ENCODE peak calls at places on chromosome 10, in seven cellular contexts. D, R, K, O, C, T and M are unnamed samples.

GRCh38 chr10:18647945-18648344 is 3.4 kb downstream of the NSUN6 start:
- DNase-seq in D (no peak), K (no peak), T (no peak), C (no peak), O (no peak), R (no peak), M (no peak)

GRCh38 chr10:74967850-74968620 is 141.6 kb downstream of the KAT6B start:
- DNase-seq in C (peak), O (no peak), D (no peak), R (no peak), T (no peak), K (no peak), M (no peak)

GRCh38 chr10:7417103-7417623 is 6.3 kb upstream of the SFMBT2 start:
- DNase-seq in D (no peak), K (no peak), C (no peak), T (peak), R (peak), O (no peak), M (peak)

GRCh38 chr10:92891885-92892705 is 43.8 kb downstream of the EXOC6 start:
- DNase-seq in K (peak), D (no peak), C (no peak), T (peak), R (peak), O (no peak), M (peak)

GRCh38 chr10:4532976-4533375 is 293.0 kb upstream of the AKR1E2 start:
- DNase-seq in C (no peak), D (no peak), R (no peak), T (no peak), O (no peak), K (no peak), M (no peak)

GRCh38 chr10:69634759-69635425 is 4.8 kb downstream of the FAM241B start:
- DNase-seq in O (no peak), R (no peak), C (no peak), D (no peak), K (no peak), T (no peak), M (no peak)

GRCh38 chr10:3803884-3804741 is 19.1 kb upstream of the KLF6 start:
- DNase-seq in D (peak), C (no peak), K (no peak), R (no peak), O (peak), T (no peak), M (no peak)

GRCh38 chr10:47044741-47045140 is 133.5 kb downstream of the PTPN20 start:
- DNase-seq in T (no peak), K (peak), R (no peak), D (no peak), C (no peak), O (no peak), M (no peak)

GRCh38 chr10:110492069-110492782 is 5.5 kb upstream of the DUSP5 start:
- DNase-seq in O (no peak), K (no peak), R (no peak), T (no peak), D (no peak), C (no peak), M (no peak)

GRCh38 chr10:110425684-110426293 is 71.9 kb upstream of the DUSP5 start:
- DNase-seq in D (peak), K (no peak), C (no peak), R (peak), O (no peak), T (no peak), M (peak)

GRCh38 chr10:30433286-30433778 is 652 bp upstream of the MAP3K8 start:
- DNase-seq in O (no peak), D (peak), C (peak), K (peak), T (no peak), R (peak), M (peak)

GRCh38 chr10:74145133-74145532 is 5.5 kb downstream of the AP3M1 start:
- DNase-seq in C (no peak), O (no peak), D (no peak), T (peak), R (peak), K (no peak), M (peak)

GRCh38 chr10:34580643-34581042 is 234.5 kb downstream of the PARD3 start:
- DNase-seq in O (no peak), K (no peak), T (no peak), D (no peak), R (peak), C (no peak), M (no peak)

GRCh38 chr10:24552346-24553016 is 171.2 kb downstream of the ARHGAP21 start:
- DNase-seq in O (no peak), D (peak), K (peak), R (no peak), T (no peak), C (no peak), M (no peak)

GRCh38 chr10:48498940-48499510 is 105.8 kb downstream of the ARHGAP22 start:
- DNase-seq in O (no peak), K (no peak), D (no peak), R (no peak), T (no peak), C (no peak), M (no peak)

GRCh38 chr10:118218562-118218961 is 123.6 kb downstream of the FAM204A start:
- DNase-seq in T (no peak), O (no peak), C (no peak), D (no peak), K (no peak), R (no peak), M (no peak)

GRCh38 chr10:90414926-90415325 is 442.9 kb downstream of the HTR7 start:
- DNase-seq in R (no peak), O (no peak), T (no peak), K (no peak), D (no peak), C (no peak), M (no peak)

GRCh38 chr10:69506834-69507643 is 55.8 kb downstream of the TSPAN15 start:
- DNase-seq in K (no peak), D (no peak), O (no peak), T (no peak), R (no peak), C (no peak), M (no peak)

GRCh38 chr10:88012627-88013026 is 149.2 kb downstream of the PTEN start:
- DNase-seq in D (no peak), O (no peak), R (peak), K (no peak), T (no peak), C (peak), M (peak)

GRCh38 chr10:24465124-24465874 is 256.4 kb downstream of the KIAA1217 start:
- DNase-seq in K (no peak), C (no peak), O (no peak), R (peak), T (peak), D (no peak), M (peak)

GRCh38 chr10:94074462-94074861 is 80.7 kb downstream of the PLCE1 start:
- DNase-seq in D (no peak), O (no peak), T (no peak), K (no peak), C (no peak), R (no peak), M (no peak)

GRCh38 chr10:101829561-101830315 is 11.5 kb upstream of the OGA start:
- DNase-seq in O (peak), T (no peak), R (no peak), D (peak), K (peak), C (no peak), M (peak)

GRCh38 chr10:105757302-105757701 is 1116.2 kb downstream of the SORCS3 start:
- DNase-seq in O (no peak), C (no peak), D (no peak), T (no peak), R (no peak), K (no peak), M (no peak)

GRCh38 chr10:89206402-89207180 is 526 bp downstream of the CH25H start:
- DNase-seq in R (no peak), K (peak), C (no peak), D (peak), T (no peak), O (no peak), M (peak)

GRCh38 chr10:12975266-12975665 is 26.2 kb downstream of the CCDC3 start:
- DNase-seq in C (no peak), R (no peak), T (no peak), K (no peak), O (no peak), D (no peak), M (no peak)

GRCh38 chr10:25296324-25296723 is 121.5 kb downstream of the GPR158 start:
- DNase-seq in C (no peak), T (no peak), K (no peak), R (no peak), O (no peak), D (no peak), M (no peak)

GRCh38 chr10:94005050-94005449 is 11.3 kb downstream of the PLCE1 start:
- DNase-seq in D (no peak), C (no peak), R (no peak), O (no peak), T (no peak), K (no peak), M (no peak)

GRCh38 chr10:126798649-126799048 is 106.6 kb upstream of the DOCK1 start:
- DNase-seq in O (no peak), R (no peak), C (no peak), T (peak), K (no peak), D (no peak), M (no peak)

GRCh38 chr10:99329238-99329890 is at the start of gene CNNM1:
- DNase-seq in O (no peak), K (peak), D (peak), T (no peak), C (peak), R (peak), M (peak)

GRCh38 chr10:114471906-114472873 is 67.9 kb upstream of the AFAP1L2 start:
- DNase-seq in R (no peak), T (no peak), C (no peak), O (no peak), D (no peak), K (no peak), M (no peak)

GRCh38 chr10:47296941-47297340 is 3.1 kb upstream of the GDF10 start:
- DNase-seq in C (no peak), D (no peak), R (no peak), K (no peak), T (no peak), O (no peak), M (no peak)

GRCh38 chr10:46525177-46525823 is 31.2 kb downstream of the GPRIN2 start:
- DNase-seq in K (peak), C (no peak), R (peak), D (peak), T (peak), O (no peak), M (peak)

GRCh38 chr10:8332730-8333111 is 278.2 kb downstream of the GATA3 start:
- DNase-seq in O (no peak), D (no peak), T (no peak), C (no peak), K (no peak), R (no peak), M (no peak)

GRCh38 chr10:112240441-112240840 is 42.8 kb upstream of the TECTB start:
- DNase-seq in C (no peak), R (no peak), K (no peak), O (no peak), D (no peak), T (no peak), M (no peak)

GRCh38 chr10:62815373-62816111 is 624 bp downstream of the EGR2 start:
- DNase-seq in K (peak), D (peak), C (no peak), R (no peak), T (no peak), O (no peak), M (no peak)